ENCODE peak calls at places on chromosomes 12 and 14, in nine cellular contexts. One of them, this sample, is unnamed.

GRCh38 chr12:38898001-38898684 is 7.2 kb downstream of the CPNE8 start:
- DNase-seq in astrocyte of the cerebellum: no peak
- DNase-seq in fibroblast of pulmonary artery: no peak
- DNase-seq in endothelial cell: no peak
- DNase-seq in epithelial cell of esophagus: no peak
- DNase-seq in AG09309: no peak
- DNase-seq in cardiac fibroblast: no peak
- DNase-seq in ovary: no peak
- DNase-seq in progenitor cell of endocrine pancreas: no peak
- DNase-seq in this sample: no peak

GRCh38 chr12:25959069-25959961 is 833 bp downstream of the RASSF8 start:
- DNase-seq in astrocyte of the cerebellum: peak; percentile 62
- DNase-seq in fibroblast of pulmonary artery: peak; percentile 88
- DNase-seq in endothelial cell: peak; percentile 43
- DNase-seq in epithelial cell of esophagus: peak; percentile 76
- DNase-seq in AG09309: peak; percentile 83
- DNase-seq in cardiac fibroblast: peak; percentile 90
- DNase-seq in ovary: peak; percentile 74
- DNase-seq in progenitor cell of endocrine pancreas: peak; percentile 51
- DNase-seq in this sample: peak; percentile 85

GRCh38 chr12:107093547-107094448 is at the start of gene CRY1:
- DNase-seq in astrocyte of the cerebellum: peak; percentile 87
- DNase-seq in fibroblast of pulmonary artery: peak; percentile 96
- DNase-seq in endothelial cell: peak; percentile 95
- DNase-seq in epithelial cell of esophagus: peak; percentile 96
- DNase-seq in AG09309: peak; percentile 66
- DNase-seq in cardiac fibroblast: peak; percentile 97
- DNase-seq in ovary: peak; percentile 98
- DNase-seq in progenitor cell of endocrine pancreas: peak; percentile 91
- DNase-seq in this sample: peak; percentile 91

GRCh38 chr14:21940887-21941855 is 267.6 kb upstream of the OR4E1 start:
- DNase-seq in astrocyte of the cerebellum: no peak
- DNase-seq in fibroblast of pulmonary artery: peak; percentile 18
- DNase-seq in endothelial cell: peak; percentile 53
- DNase-seq in epithelial cell of esophagus: peak; percentile 52
- DNase-seq in AG09309: no peak
- DNase-seq in cardiac fibroblast: peak; percentile 0
- DNase-seq in ovary: no peak
- DNase-seq in progenitor cell of endocrine pancreas: no peak
- DNase-seq in this sample: no peak

GRCh38 chr14:63745858-63746425 is 18.1 kb upstream of the SGPP1 start:
- DNase-seq in astrocyte of the cerebellum: no peak
- DNase-seq in fibroblast of pulmonary artery: no peak
- DNase-seq in endothelial cell: no peak
- DNase-seq in epithelial cell of esophagus: no peak
- DNase-seq in AG09309: no peak
- DNase-seq in cardiac fibroblast: no peak
- DNase-seq in ovary: no peak
- DNase-seq in progenitor cell of endocrine pancreas: no peak
- DNase-seq in this sample: no peak

GRCh38 chr14:64736271-64737131 is 32.3 kb downstream of the PLEKHG3 start:
- DNase-seq in astrocyte of the cerebellum: no peak
- DNase-seq in fibroblast of pulmonary artery: no peak
- DNase-seq in endothelial cell: no peak
- DNase-seq in epithelial cell of esophagus: peak; percentile 56
- DNase-seq in AG09309: no peak
- DNase-seq in cardiac fibroblast: no peak
- DNase-seq in ovary: peak; percentile 37
- DNase-seq in progenitor cell of endocrine pancreas: no peak
- DNase-seq in this sample: no peak

GRCh38 chr12:52023182-52023975 is 16.6 kb downstream of the TAMALIN start:
- DNase-seq in astrocyte of the cerebellum: no peak
- DNase-seq in fibroblast of pulmonary artery: peak; percentile 71
- DNase-seq in endothelial cell: peak; percentile 88
- DNase-seq in epithelial cell of esophagus: peak; percentile 62
- DNase-seq in AG09309: no peak
- DNase-seq in cardiac fibroblast: peak; percentile 79
- DNase-seq in ovary: peak; percentile 93
- DNase-seq in progenitor cell of endocrine pancreas: peak; percentile 90
- DNase-seq in this sample: peak; percentile 47

GRCh38 chr14:24965934-24966593 is 83.9 kb downstream of the STXBP6 start:
- DNase-seq in astrocyte of the cerebellum: peak; percentile 62
- DNase-seq in fibroblast of pulmonary artery: peak; percentile 79
- DNase-seq in endothelial cell: no peak
- DNase-seq in epithelial cell of esophagus: peak; percentile 2
- DNase-seq in AG09309: peak; percentile 90
- DNase-seq in cardiac fibroblast: peak; percentile 81
- DNase-seq in ovary: no peak
- DNase-seq in progenitor cell of endocrine pancreas: no peak
- DNase-seq in this sample: peak; percentile 92

GRCh38 chr12:118034429-118035193 is 18.1 kb downstream of the RFC5 start:
- DNase-seq in astrocyte of the cerebellum: no peak
- DNase-seq in fibroblast of pulmonary artery: peak; percentile 60
- DNase-seq in endothelial cell: peak; percentile 11
- DNase-seq in epithelial cell of esophagus: peak; percentile 63
- DNase-seq in AG09309: peak; percentile 29
- DNase-seq in cardiac fibroblast: peak; percentile 58
- DNase-seq in ovary: no peak
- DNase-seq in progenitor cell of endocrine pancreas: no peak
- DNase-seq in this sample: peak; percentile 67

GRCh38 chr14:104666981-104667380 is 22.4 kb upstream of the INF2 start:
- DNase-seq in astrocyte of the cerebellum: no peak
- DNase-seq in fibroblast of pulmonary artery: no peak
- DNase-seq in endothelial cell: no peak
- DNase-seq in epithelial cell of esophagus: no peak
- DNase-seq in AG09309: no peak
- DNase-seq in cardiac fibroblast: no peak
- DNase-seq in ovary: no peak
- DNase-seq in progenitor cell of endocrine pancreas: no peak
- DNase-seq in this sample: no peak

GRCh38 chr14:104665092-104665662 is 24.2 kb upstream of the INF2 start:
- DNase-seq in astrocyte of the cerebellum: no peak
- DNase-seq in fibroblast of pulmonary artery: peak; percentile 41
- DNase-seq in endothelial cell: no peak
- DNase-seq in epithelial cell of esophagus: no peak
- DNase-seq in AG09309: no peak
- DNase-seq in cardiac fibroblast: peak; percentile 46
- DNase-seq in ovary: no peak
- DNase-seq in progenitor cell of endocrine pancreas: no peak
- DNase-seq in this sample: no peak

GRCh38 chr14:104664107-104664506 is 25.3 kb upstream of the INF2 start:
- DNase-seq in astrocyte of the cerebellum: no peak
- DNase-seq in fibroblast of pulmonary artery: no peak
- DNase-seq in endothelial cell: no peak
- DNase-seq in epithelial cell of esophagus: no peak
- DNase-seq in AG09309: no peak
- DNase-seq in cardiac fibroblast: no peak
- DNase-seq in ovary: no peak
- DNase-seq in progenitor cell of endocrine pancreas: no peak
- DNase-seq in this sample: no peak

GRCh38 chr14:104664588-104664987 is 24.8 kb upstream of the INF2 start:
- DNase-seq in astrocyte of the cerebellum: no peak
- DNase-seq in fibroblast of pulmonary artery: no peak
- DNase-seq in endothelial cell: no peak
- DNase-seq in epithelial cell of esophagus: no peak
- DNase-seq in AG09309: no peak
- DNase-seq in cardiac fibroblast: no peak
- DNase-seq in ovary: no peak
- DNase-seq in progenitor cell of endocrine pancreas: no peak
- DNase-seq in this sample: no peak

GRCh38 chr14:104665663-104666522 is 23.5 kb upstream of the INF2 start:
- DNase-seq in astrocyte of the cerebellum: no peak
- DNase-seq in fibroblast of pulmonary artery: no peak
- DNase-seq in endothelial cell: no peak
- DNase-seq in epithelial cell of esophagus: peak; percentile 36
- DNase-seq in AG09309: no peak
- DNase-seq in cardiac fibroblast: no peak
- DNase-seq in ovary: no peak
- DNase-seq in progenitor cell of endocrine pancreas: peak; percentile 56
- DNase-seq in this sample: no peak
- TF ChIP-seq CTCF in astrocyte of the cerebellum: peak; percentile 27
- TF ChIP-seq CTCF in fibroblast of pulmonary artery: peak; percentile 18
- TF ChIP-seq CTCF in endothelial cell: no peak
- TF ChIP-seq CTCF in epithelial cell of esophagus: peak; percentile 49
- TF ChIP-seq CTCF in AG09309: no peak
- TF ChIP-seq CTCF in cardiac fibroblast: peak; percentile 41
- TF ChIP-seq CTCF in ovary: no peak
- TF ChIP-seq CTCF in progenitor cell of endocrine pancreas: peak; percentile 43
- TF ChIP-seq CTCF in this sample: peak; percentile 35

DNA sequence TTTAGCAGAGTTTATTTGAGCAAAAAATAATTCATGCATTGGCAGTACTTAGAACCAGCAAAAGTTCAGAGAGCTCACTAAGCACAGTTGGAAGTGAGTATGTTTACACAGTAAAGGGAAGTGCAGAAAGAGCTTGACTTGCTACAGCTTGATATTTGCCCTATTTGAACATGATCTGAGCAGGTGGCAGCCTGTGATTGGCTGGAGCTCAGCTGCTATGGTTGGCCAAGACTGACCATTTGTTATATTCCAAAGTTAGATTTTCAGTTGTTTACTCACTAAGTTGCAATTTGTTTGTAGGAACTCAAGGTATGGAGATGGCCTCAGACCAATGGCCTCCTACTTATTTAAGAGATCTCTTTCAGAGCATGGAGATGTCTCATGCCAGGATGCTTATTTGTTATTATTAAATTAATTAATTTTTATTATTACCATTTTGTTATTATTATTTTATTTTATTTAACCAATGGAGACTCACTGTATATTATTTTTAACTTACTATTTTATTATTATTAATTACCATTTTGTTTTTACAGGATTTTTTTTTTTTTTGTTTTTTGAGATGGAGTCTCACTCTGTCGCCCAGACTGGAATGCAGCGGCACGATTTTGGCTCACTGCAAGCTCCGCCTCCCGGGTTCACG is 49.0 kb downstream of the ATP23 start:
- DNase-seq in astrocyte of the cerebellum: no peak
- DNase-seq in fibroblast of pulmonary artery: no peak
- DNase-seq in endothelial cell: no peak
- DNase-seq in epithelial cell of esophagus: no peak
- DNase-seq in AG09309: no peak
- DNase-seq in cardiac fibroblast: no peak
- DNase-seq in ovary: no peak
- DNase-seq in progenitor cell of endocrine pancreas: no peak
- DNase-seq in this sample: no peak
- TF ChIP-seq CTCF in astrocyte of the cerebellum: no peak
- TF ChIP-seq CTCF in fibroblast of pulmonary artery: no peak
- TF ChIP-seq CTCF in endothelial cell: no peak
- TF ChIP-seq CTCF in epithelial cell of esophagus: no peak
- TF ChIP-seq CTCF in AG09309: no peak
- TF ChIP-seq CTCF in cardiac fibroblast: no peak
- TF ChIP-seq CTCF in ovary: no peak
- TF ChIP-seq CTCF in progenitor cell of endocrine pancreas: no peak
- TF ChIP-seq CTCF in this sample: no peak

DNA sequence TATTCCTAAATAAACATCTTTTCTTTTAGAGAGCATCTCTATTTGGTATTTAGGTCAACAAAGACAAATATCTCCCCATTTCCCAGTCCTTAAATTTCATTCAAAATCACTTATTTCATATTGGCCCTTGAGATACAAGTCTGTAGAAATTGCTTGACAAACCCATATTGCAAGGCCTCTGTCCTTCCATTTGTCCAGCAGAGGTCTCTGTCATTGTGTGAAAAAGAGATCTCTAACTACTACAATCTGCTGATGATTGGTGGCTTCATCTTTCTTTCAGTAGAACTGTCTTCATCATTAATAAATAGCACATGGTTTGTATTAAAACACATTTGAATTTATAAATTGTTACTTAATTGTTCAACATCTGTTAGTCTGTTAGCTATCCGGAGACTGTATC is 252.6 kb downstream of the ACSS3 start:
- DNase-seq in astrocyte of the cerebellum: no peak
- DNase-seq in fibroblast of pulmonary artery: no peak
- DNase-seq in endothelial cell: no peak
- DNase-seq in epithelial cell of esophagus: peak; percentile 1
- DNase-seq in AG09309: no peak
- DNase-seq in cardiac fibroblast: no peak
- DNase-seq in ovary: no peak
- DNase-seq in progenitor cell of endocrine pancreas: no peak
- DNase-seq in this sample: no peak
- TF ChIP-seq CTCF in astrocyte of the cerebellum: no peak
- TF ChIP-seq CTCF in fibroblast of pulmonary artery: no peak
- TF ChIP-seq CTCF in endothelial cell: no peak
- TF ChIP-seq CTCF in epithelial cell of esophagus: no peak
- TF ChIP-seq CTCF in AG09309: no peak
- TF ChIP-seq CTCF in cardiac fibroblast: no peak
- TF ChIP-seq CTCF in ovary: no peak
- TF ChIP-seq CTCF in progenitor cell of endocrine pancreas: no peak
- TF ChIP-seq CTCF in this sample: no peak

DNA sequence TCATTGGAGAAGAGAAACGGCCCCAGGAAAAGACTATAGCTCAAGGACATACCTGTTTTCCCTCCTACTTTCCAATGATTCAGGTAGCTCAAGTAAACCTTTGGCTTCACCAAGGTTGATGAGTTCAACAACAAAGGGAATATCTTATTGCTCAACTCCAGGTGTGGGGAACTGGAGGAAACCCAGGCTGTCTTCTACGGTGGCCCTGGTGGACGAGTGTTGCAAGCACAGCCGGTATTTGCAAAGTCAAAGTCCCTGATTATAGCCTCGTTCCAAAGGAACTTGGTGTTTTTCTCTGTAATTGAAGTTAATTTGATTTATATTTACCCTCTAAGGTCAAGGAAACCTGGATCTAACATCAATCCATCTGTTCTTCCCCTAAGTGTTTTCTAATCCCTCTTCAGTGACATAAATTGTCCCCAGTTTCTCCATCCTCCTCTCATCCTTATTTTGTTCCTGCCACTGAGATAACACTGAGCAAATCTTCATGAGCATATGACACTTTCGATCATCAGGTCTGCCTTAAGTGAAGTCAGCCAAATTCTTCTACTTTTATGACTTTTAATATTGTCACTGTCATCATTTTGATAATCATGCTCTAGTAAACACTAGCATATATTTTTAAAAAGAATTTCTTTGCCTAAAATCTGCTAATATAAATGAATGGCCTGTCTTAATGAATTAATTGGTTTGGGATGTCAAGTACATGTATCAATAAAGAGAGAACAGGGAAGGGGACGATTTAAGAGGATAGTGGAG is 174.6 kb upstream of the TBX3 start:
- DNase-seq in astrocyte of the cerebellum: no peak
- DNase-seq in fibroblast of pulmonary artery: no peak
- DNase-seq in endothelial cell: no peak
- DNase-seq in epithelial cell of esophagus: peak; percentile 4
- DNase-seq in AG09309: no peak
- DNase-seq in cardiac fibroblast: no peak
- DNase-seq in ovary: no peak
- DNase-seq in progenitor cell of endocrine pancreas: no peak
- DNase-seq in this sample: no peak
- TF ChIP-seq CTCF in astrocyte of the cerebellum: peak; percentile 3
- TF ChIP-seq CTCF in fibroblast of pulmonary artery: peak; percentile 26
- TF ChIP-seq CTCF in endothelial cell: peak; percentile 51
- TF ChIP-seq CTCF in epithelial cell of esophagus: peak; percentile 11
- TF ChIP-seq CTCF in AG09309: peak; percentile 27
- TF ChIP-seq CTCF in cardiac fibroblast: peak; percentile 31
- TF ChIP-seq CTCF in ovary: no peak
- TF ChIP-seq CTCF in progenitor cell of endocrine pancreas: peak; percentile 47
- TF ChIP-seq CTCF in this sample: peak; percentile 62

GRCh38 chr12:122947352-122947792 is 18.9 kb downstream of the ABCB9 start:
- DNase-seq in astrocyte of the cerebellum: no peak
- DNase-seq in fibroblast of pulmonary artery: no peak
- DNase-seq in endothelial cell: no peak
- DNase-seq in epithelial cell of esophagus: no peak
- DNase-seq in AG09309: no peak
- DNase-seq in cardiac fibroblast: no peak
- DNase-seq in ovary: no peak
- DNase-seq in progenitor cell of endocrine pancreas: no peak
- DNase-seq in this sample: no peak
- TF ChIP-seq CTCF in astrocyte of the cerebellum: peak; percentile 15
- TF ChIP-seq CTCF in fibroblast of pulmonary artery: no peak
- TF ChIP-seq CTCF in endothelial cell: no peak
- TF ChIP-seq CTCF in epithelial cell of esophagus: no peak
- TF ChIP-seq CTCF in AG09309: no peak
- TF ChIP-seq CTCF in cardiac fibroblast: no peak
- TF ChIP-seq CTCF in ovary: no peak
- TF ChIP-seq CTCF in progenitor cell of endocrine pancreas: no peak
- TF ChIP-seq CTCF in this sample: no peak